ENCODE peak calls at places on chromosomes 12 and 14, in six cellular contexts. One of them, this sample, is unnamed.

GRCh38 chr12:47745485-47746041 is 13.1 kb downstream of the RAPGEF3 start:
- DNase-seq in B cell: no peak
- DNase-seq in fibroblast of mammary gland: no peak
- DNase-seq in cardiac fibroblast: no peak
- DNase-seq in NCI-H1105 treated with DMSO at 0.1 percent for 48 hours: no peak
- DNase-seq in CD4-positive, CD25-positive, alpha-beta regulatory T cell: no peak
- DNase-seq in this sample: no peak

GRCh38 chr12:69642531-69642930 is 31.8 kb upstream of the LRRC10 start:
- DNase-seq in B cell: no peak
- DNase-seq in NCI-H1105 treated with DMSO at 0.1 percent for 48 hours: no peak
- DNase-seq in CD4-positive, CD25-positive, alpha-beta regulatory T cell: no peak
- DNase-seq in cardiac fibroblast: no peak
- DNase-seq in fibroblast of mammary gland: no peak
- DNase-seq in this sample: no peak

GRCh38 chr12:11695321-11695720 is 45.8 kb downstream of the ETV6 start:
- DNase-seq in B cell: no peak
- DNase-seq in CD4-positive, CD25-positive, alpha-beta regulatory T cell: no peak
- DNase-seq in NCI-H1105 treated with DMSO at 0.1 percent for 48 hours: no peak
- DNase-seq in fibroblast of mammary gland: peak; percentile 81
- DNase-seq in cardiac fibroblast: peak; percentile 51
- DNase-seq in this sample: no peak

GRCh38 chr14:49598479-49599301 is at the start of gene LRR1:
- DNase-seq in B cell: peak; percentile 91
- DNase-seq in fibroblast of mammary gland: peak; percentile 86
- DNase-seq in cardiac fibroblast: peak; percentile 82
- DNase-seq in NCI-H1105 treated with DMSO at 0.1 percent for 48 hours: peak; percentile 91
- DNase-seq in CD4-positive, CD25-positive, alpha-beta regulatory T cell: peak; percentile 86
- DNase-seq in this sample: peak; percentile 53

GRCh38 chr14:57189070-57189469 is 79.6 kb downstream of the EXOC5 start:
- DNase-seq in CD4-positive, CD25-positive, alpha-beta regulatory T cell: no peak
- DNase-seq in B cell: no peak
- DNase-seq in cardiac fibroblast: peak; percentile 34
- DNase-seq in fibroblast of mammary gland: peak; percentile 46
- DNase-seq in NCI-H1105 treated with DMSO at 0.1 percent for 48 hours: peak; percentile 85
- DNase-seq in this sample: no peak

GRCh38 chr14:52073251-52073650 is 4.4 kb upstream of the NID2 start:
- DNase-seq in fibroblast of mammary gland: no peak
- DNase-seq in B cell: no peak
- DNase-seq in NCI-H1105 treated with DMSO at 0.1 percent for 48 hours: no peak
- DNase-seq in CD4-positive, CD25-positive, alpha-beta regulatory T cell: no peak
- DNase-seq in cardiac fibroblast: peak; percentile 61
- DNase-seq in this sample: no peak

GRCh38 chr12:51851408-51852097 is 3.0 kb upstream of the FIGNL2 start:
- DNase-seq in fibroblast of mammary gland: no peak
- DNase-seq in B cell: no peak
- DNase-seq in CD4-positive, CD25-positive, alpha-beta regulatory T cell: no peak
- DNase-seq in cardiac fibroblast: no peak
- DNase-seq in NCI-H1105 treated with DMSO at 0.1 percent for 48 hours: no peak
- DNase-seq in this sample: no peak

GRCh38 chr12:93184664-93185368 is 192.9 kb upstream of the NUDT4 start:
- DNase-seq in NCI-H1105 treated with DMSO at 0.1 percent for 48 hours: no peak
- DNase-seq in cardiac fibroblast: no peak
- DNase-seq in fibroblast of mammary gland: no peak
- DNase-seq in CD4-positive, CD25-positive, alpha-beta regulatory T cell: no peak
- DNase-seq in B cell: no peak
- DNase-seq in this sample: no peak

GRCh38 chr12:82740129-82741000 is 53.7 kb downstream of the TMTC2 start:
- DNase-seq in NCI-H1105 treated with DMSO at 0.1 percent for 48 hours: no peak
- DNase-seq in B cell: no peak
- DNase-seq in fibroblast of mammary gland: peak; percentile 68
- DNase-seq in cardiac fibroblast: peak; percentile 76
- DNase-seq in CD4-positive, CD25-positive, alpha-beta regulatory T cell: no peak
- DNase-seq in this sample: no peak

GRCh38 chr14:92481386-92481785 is 32.2 kb upstream of the RIN3 start:
- DNase-seq in CD4-positive, CD25-positive, alpha-beta regulatory T cell: no peak
- DNase-seq in cardiac fibroblast: peak; percentile 65
- DNase-seq in NCI-H1105 treated with DMSO at 0.1 percent for 48 hours: no peak
- DNase-seq in B cell: no peak
- DNase-seq in fibroblast of mammary gland: peak; percentile 64
- DNase-seq in this sample: no peak

GRCh38 chr12:8622681-8623080 is 10.0 kb upstream of the AICDA start:
- DNase-seq in fibroblast of mammary gland: no peak
- DNase-seq in CD4-positive, CD25-positive, alpha-beta regulatory T cell: no peak
- DNase-seq in cardiac fibroblast: no peak
- DNase-seq in B cell: no peak
- DNase-seq in NCI-H1105 treated with DMSO at 0.1 percent for 48 hours: no peak
- DNase-seq in this sample: no peak

GRCh38 chr12:18139989-18140596 is 50.1 kb upstream of the RERGL start:
- DNase-seq in CD4-positive, CD25-positive, alpha-beta regulatory T cell: no peak
- DNase-seq in fibroblast of mammary gland: peak; percentile 48
- DNase-seq in cardiac fibroblast: peak; percentile 61
- DNase-seq in NCI-H1105 treated with DMSO at 0.1 percent for 48 hours: peak; percentile 56
- DNase-seq in B cell: no peak
- DNase-seq in this sample: no peak

GRCh38 chr14:33564774-33565630 is 385.9 kb downstream of the EGLN3 start:
- DNase-seq in fibroblast of mammary gland: peak; percentile 41
- DNase-seq in NCI-H1105 treated with DMSO at 0.1 percent for 48 hours: peak; percentile 13
- DNase-seq in CD4-positive, CD25-positive, alpha-beta regulatory T cell: no peak
- DNase-seq in cardiac fibroblast: peak; percentile 81
- DNase-seq in B cell: no peak
- DNase-seq in this sample: no peak

GRCh38 chr14:66624319-66624937 is 116.5 kb downstream of the GPHN start:
- DNase-seq in B cell: peak; percentile 45
- DNase-seq in CD4-positive, CD25-positive, alpha-beta regulatory T cell: peak; percentile 29
- DNase-seq in cardiac fibroblast: peak; percentile 85
- DNase-seq in fibroblast of mammary gland: peak; percentile 71
- DNase-seq in NCI-H1105 treated with DMSO at 0.1 percent for 48 hours: peak; percentile 62
- DNase-seq in this sample: peak; percentile 31

GRCh38 chr14:88327497-88327896 is 4.4 kb upstream of the KCNK10 start:
- DNase-seq in CD4-positive, CD25-positive, alpha-beta regulatory T cell: no peak
- DNase-seq in B cell: no peak
- DNase-seq in NCI-H1105 treated with DMSO at 0.1 percent for 48 hours: peak; percentile 76
- DNase-seq in fibroblast of mammary gland: no peak
- DNase-seq in cardiac fibroblast: no peak
- DNase-seq in this sample: no peak

GRCh38 chr12:91178801-91179200 is 3.8 kb downstream of the DCN start:
- DNase-seq in fibroblast of mammary gland: no peak
- DNase-seq in NCI-H1105 treated with DMSO at 0.1 percent for 48 hours: no peak
- DNase-seq in CD4-positive, CD25-positive, alpha-beta regulatory T cell: no peak
- DNase-seq in cardiac fibroblast: no peak
- DNase-seq in B cell: no peak
- DNase-seq in this sample: no peak

GRCh38 chr12:13277278-13277677 is 80.8 kb downstream of the EMP1 start:
- DNase-seq in B cell: no peak
- DNase-seq in NCI-H1105 treated with DMSO at 0.1 percent for 48 hours: no peak
- DNase-seq in fibroblast of mammary gland: peak; percentile 7
- DNase-seq in CD4-positive, CD25-positive, alpha-beta regulatory T cell: no peak
- DNase-seq in cardiac fibroblast: no peak
- DNase-seq in this sample: no peak

GRCh38 chr12:87413784-87414183 is 615.4 kb downstream of the C12orf50 start:
- DNase-seq in CD4-positive, CD25-positive, alpha-beta regulatory T cell: no peak
- DNase-seq in fibroblast of mammary gland: peak; percentile 12
- DNase-seq in NCI-H1105 treated with DMSO at 0.1 percent for 48 hours: peak; percentile 46
- DNase-seq in cardiac fibroblast: peak; percentile 94
- DNase-seq in B cell: no peak
- DNase-seq in this sample: no peak

GRCh38 chr12:2335109-2335508 is 282.3 kb downstream of the CACNA1C start:
- DNase-seq in cardiac fibroblast: no peak
- DNase-seq in B cell: no peak
- DNase-seq in NCI-H1105 treated with DMSO at 0.1 percent for 48 hours: no peak
- DNase-seq in fibroblast of mammary gland: no peak
- DNase-seq in CD4-positive, CD25-positive, alpha-beta regulatory T cell: no peak
- DNase-seq in this sample: no peak

GRCh38 chr12:123004287-123004686 is 23.8 kb downstream of the ARL6IP4 start:
- DNase-seq in NCI-H1105 treated with DMSO at 0.1 percent for 48 hours: no peak
- DNase-seq in CD4-positive, CD25-positive, alpha-beta regulatory T cell: no peak
- DNase-seq in fibroblast of mammary gland: no peak
- DNase-seq in B cell: no peak
- DNase-seq in cardiac fibroblast: no peak
- DNase-seq in this sample: no peak

GRCh38 chr12:123006977-123007376 is 26.5 kb downstream of the ARL6IP4 start:
- DNase-seq in NCI-H1105 treated with DMSO at 0.1 percent for 48 hours: no peak
- DNase-seq in fibroblast of mammary gland: no peak
- DNase-seq in CD4-positive, CD25-positive, alpha-beta regulatory T cell: no peak
- DNase-seq in cardiac fibroblast: no peak
- DNase-seq in B cell: no peak
- DNase-seq in this sample: no peak